ENCODE peak calls at places on chromosomes 16 and 17, in six cellular contexts. H, L, I, D, Q and V are unnamed samples.

GRCh38 chr17:71342726-71343125 is 778.1 kb upstream of the SOX9 start:
- DNase-seq in Q (no peak), H (no peak), I (no peak), D (no peak), L (no peak), V (no peak)

GRCh38 chr17:61040666-61041065 is 359.0 kb upstream of the TBX2 start:
- DNase-seq in H (no peak), Q (no peak), L (no peak), D (no peak), I (no peak), V (no peak)

GRCh38 chr16:19885456-19886060 is 910 bp upstream of the GPRC5B start:
- DNase-seq in I (no peak), D (peak; percentile 68), L (no peak), Q (peak; percentile 37), H (no peak), V (no peak)

GRCh38 chr17:65855245-65855644 is 293.8 kb upstream of the AXIN2 start:
- DNase-seq in L (no peak), H (peak; percentile 45), Q (no peak), D (no peak), I (no peak), V (peak; percentile 90)

GRCh38 chr17:49457564-49458535 is 37.2 kb upstream of the NGFR start:
- DNase-seq in H (no peak), I (no peak), L (no peak), Q (no peak), D (no peak), V (no peak)

GRCh38 chr17:42023524-42024349 is 3.8 kb downstream of the NKIRAS2 start:
- DNase-seq in H (no peak), L (no peak), I (no peak), D (no peak), Q (no peak), V (peak; percentile 54)

GRCh38 chr17:77354721-77355455 is 214.1 kb downstream of the SEC14L1 start:
- DNase-seq in D (no peak), L (peak; percentile 97), H (peak; percentile 98), I (no peak), Q (peak; percentile 36), V (peak; percentile 98)

GRCh38 chr17:40960144-40960543 is 6.6 kb downstream of the KRT39 start:
- DNase-seq in I (no peak), L (peak; percentile 29), Q (no peak), D (no peak), H (peak; percentile 51), V (peak; percentile 49)

GRCh38 chr17:42845918-42846593 is 1.7 kb downstream of the AOC2 start:
- DNase-seq in H (no peak), L (no peak), Q (no peak), D (no peak), I (no peak), V (no peak)

GRCh38 chr16:85592700-85593502 is 20.2 kb upstream of the GSE1 start:
- DNase-seq in I (no peak), L (peak; percentile 60), Q (no peak), H (peak; percentile 59), D (no peak), V (no peak)

GRCh38 chr17:41483991-41484826 is 3.3 kb upstream of the KRT35 start:
- DNase-seq in Q (no peak), H (peak; percentile 37), D (no peak), I (no peak), L (no peak), V (no peak)

GRCh38 chr16:88534731-88535141 is 35.5 kb upstream of the ZC3H18 start:
- DNase-seq in H (peak; percentile 29), L (peak; percentile 52), I (no peak), Q (no peak), D (no peak), V (no peak)

GRCh38 chr16:6377956-6378355 is 954.7 kb upstream of the RBFOX1 start:
- DNase-seq in D (no peak), H (no peak), L (no peak), Q (no peak), I (no peak), V (no peak)

GRCh38 chr17:67656494-67657203 is 61.1 kb upstream of the NOL11 start:
- DNase-seq in I (no peak), Q (no peak), L (no peak), H (no peak), D (no peak), V (no peak)

GRCh38 chr17:74212262-74212912 is 984 bp upstream of the TTYH2 start:
- DNase-seq in H (no peak), Q (peak; percentile 75), L (peak; percentile 54), D (peak; percentile 64), I (no peak), V (no peak)

GRCh38 chr16:48136547-48137360 is 19.0 kb downstream of the ABCC12 start:
- DNase-seq in I (no peak), D (no peak), Q (no peak), L (no peak), H (no peak), V (no peak)

GRCh38 chr17:49031965-49032928 is 35.1 kb downstream of the IGF2BP1 start:
- DNase-seq in H (peak; percentile 81), L (peak; percentile 89), D (peak; percentile 60), I (peak; percentile 83), Q (peak; percentile 81), V (peak; percentile 31)

GRCh38 chr17:74861554-74862107 is 1.9 kb upstream of the GRIN2C start:
- DNase-seq in L (no peak), H (no peak), D (peak; percentile 69), Q (no peak), I (no peak), V (no peak)

GRCh38 chr17:81340606-81341346 is 45.7 kb upstream of the SLC38A10 start:
- DNase-seq in D (peak; percentile 54), Q (peak; percentile 40), I (no peak), L (peak; percentile 45), H (no peak), V (no peak)
- H3K4ac ChIP-seq in D (peak overlapping the region; percentile 32), Q (no peak overlapping the region), I (no peak overlapping the region), L (peak overlapping the region; percentile 96), H (peak overlapping the region; percentile 57), V (peak overlapping the region; percentile 51)

GRCh38 chr16:54911079-54911478 is 19.6 kb upstream of the IRX5 start:
- DNase-seq in Q (no peak), D (no peak), I (no peak), L (no peak), H (no peak), V (no peak)
- H3K14ac ChIP-seq in Q (no peak overlapping the region), D (no peak overlapping the region), I (no peak overlapping the region), L (no peak overlapping the region), H (no peak overlapping the region), V (no peak overlapping the region)

GRCh38 chr17:7403902-7404736 is at the start of gene TMEM256:
- DNase-seq in L (peak; percentile 100), H (peak; percentile 99), Q (peak; percentile 100), D (peak; percentile 96), I (peak; percentile 100), V (peak; percentile 100)

GRCh38 chr17:7405413-7405881 is 1.6 kb upstream of the TMEM256 start:
- DNase-seq in H (no peak), L (peak; percentile 34), Q (no peak), D (peak; percentile 66), I (no peak), V (no peak)

GRCh38 chr17:7405882-7406825 is 1.5 kb upstream of the NLGN2 start:
- DNase-seq in H (no peak), I (no peak), D (no peak), Q (no peak), L (peak; percentile 22), V (no peak)

GRCh38 chr17:7403043-7403901 is 625 bp downstream of the TMEM256 start:
- DNase-seq in D (peak; percentile 76), Q (no peak), I (peak; percentile 67), L (no peak), H (no peak), V (no peak)

DNA sequence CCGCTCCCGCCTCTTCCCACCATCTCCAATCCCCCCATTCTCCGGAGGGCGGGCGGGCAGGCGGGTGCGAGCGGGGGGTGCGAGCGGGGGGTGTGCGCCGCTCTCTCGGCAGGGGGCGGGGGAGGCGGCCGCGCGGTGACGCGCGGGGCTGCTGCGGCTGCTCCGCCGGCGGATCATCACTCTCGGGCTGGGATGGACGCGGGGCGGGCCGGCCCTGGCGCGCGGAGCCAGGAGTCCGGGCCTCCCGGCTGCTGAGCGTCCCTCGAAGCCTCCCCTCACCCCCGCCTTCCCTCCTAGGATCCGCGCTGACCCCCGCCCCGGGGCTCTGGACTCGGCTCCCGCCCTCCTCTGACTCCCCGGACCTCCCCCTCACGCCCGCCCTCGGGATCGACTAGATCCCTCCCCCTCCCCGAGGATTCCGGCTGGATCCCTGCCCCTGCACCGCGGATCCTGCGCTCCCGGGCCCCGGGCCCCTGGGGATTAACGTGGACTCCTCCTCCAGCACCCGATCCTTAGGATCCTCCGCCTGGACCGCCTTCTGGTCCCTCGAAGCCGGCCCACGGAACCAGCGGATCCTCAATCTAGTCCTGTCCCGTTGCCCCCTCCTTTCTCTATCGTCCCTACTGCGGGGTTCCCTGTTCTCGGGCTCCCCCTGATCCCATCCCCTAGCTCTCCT is 978 bp upstream of the TMEM256 start:
- DNase-seq in Q (peak; percentile 69), L (peak; percentile 54), I (peak; percentile 74), H (no peak), D (peak; percentile 81), V (no peak)
- H2BK120ac ChIP-seq in Q (no peak overlapping the region), L (peak overlapping the region; percentile 75), I (peak overlapping the region; percentile 91), H (peak overlapping the region; percentile 60), D (no peak overlapping the region), V (peak overlapping the region; percentile 62)

DNA sequence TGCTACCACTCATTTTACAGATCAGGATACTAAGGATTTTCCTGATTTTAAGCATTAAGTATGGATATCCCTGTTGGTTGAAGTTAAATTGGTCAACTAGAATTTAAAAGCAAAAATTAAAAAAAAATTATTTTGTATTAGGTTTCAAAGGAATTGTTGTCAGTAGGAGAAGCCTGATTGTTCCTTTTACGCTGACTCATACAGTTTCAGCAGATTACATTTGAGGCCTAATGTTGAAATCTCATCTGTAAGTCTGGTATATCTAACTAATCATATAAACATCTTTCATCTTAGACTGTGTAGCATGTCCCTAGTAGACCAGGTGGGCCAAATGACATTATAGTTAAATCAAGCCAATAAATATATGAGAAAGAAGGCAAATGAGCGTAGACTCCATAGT is 83.5 kb downstream of the FTO start:
- DNase-seq in L (no peak), H (no peak), D (no peak), Q (no peak), I (no peak), V (no peak)
- H3K4ac ChIP-seq in L (no peak overlapping the region), H (no peak overlapping the region), D (no peak overlapping the region), Q (no peak overlapping the region), I (no peak overlapping the region), V (no peak overlapping the region)

DNA sequence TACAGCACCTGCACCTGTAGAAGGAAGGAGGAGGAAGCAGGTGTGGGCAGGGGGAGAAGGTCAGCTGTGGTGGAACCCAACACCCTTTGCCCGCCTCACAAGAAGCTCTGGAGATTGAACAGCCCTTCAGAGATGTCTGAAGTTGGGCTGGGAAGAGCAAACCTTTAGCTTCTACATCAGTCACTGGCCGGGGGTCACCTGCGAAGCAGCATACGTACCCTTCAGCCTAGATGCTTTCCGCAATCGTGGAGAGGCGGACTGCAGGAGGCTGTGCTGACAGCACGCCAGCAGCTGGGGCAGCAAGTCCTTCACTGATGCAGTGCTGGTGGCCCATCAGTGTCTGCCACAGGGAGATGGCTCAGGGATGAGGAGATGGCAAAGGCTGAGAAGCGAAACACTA is 5.2 kb upstream of the HS3ST3B1 start:
- DNase-seq in H (no peak), L (no peak), D (no peak), Q (peak; percentile 26), I (no peak), V (no peak)
- H3K14ac ChIP-seq in H (no peak overlapping the region), L (no peak overlapping the region), D (no peak overlapping the region), Q (no peak overlapping the region), I (no peak overlapping the region), V (no peak overlapping the region)